ENCODE peak calls at places on chromosomes 13 and 19, in five cellular contexts. One of them, this sample, is unnamed.

GRCh38 chr13:105090244-105090643 is 1445.2 kb downstream of the EFNB2 start:
- DNase-seq in K562: no peak
- DNase-seq in HepG2: no peak
- DNase-seq in GM12878: no peak
- DNase-seq in H1: no peak
- DNase-seq in this sample: no peak

GRCh38 chr19:46601318-46602224 is at the start of gene CALM3:
- DNase-seq in K562: peak; percentile 63
- DNase-seq in HepG2: no peak
- DNase-seq in GM12878: no peak
- DNase-seq in H1: no peak
- DNase-seq in this sample: no peak

GRCh38 chr19:58560007-58560887 is 1.8 kb upstream of the UBE2M start:
- DNase-seq in K562: no peak
- DNase-seq in HepG2: no peak
- DNase-seq in H1: no peak
- DNase-seq in GM12878: no peak
- DNase-seq in this sample: no peak

GRCh38 chr13:51785592-51786424 is 18.2 kb downstream of the DHRS12 start:
- DNase-seq in GM12878: no peak
- DNase-seq in H1: no peak
- DNase-seq in K562: no peak
- DNase-seq in HepG2: no peak
- DNase-seq in this sample: no peak

GRCh38 chr19:51166846-51167490 is 24.9 kb downstream of the SIGLEC7 start:
- DNase-seq in HepG2: no peak
- DNase-seq in K562: no peak
- DNase-seq in GM12878: no peak
- DNase-seq in H1: no peak
- DNase-seq in this sample: no peak

GRCh38 chr19:6204212-6204611 is 68.7 kb downstream of the ACSBG2 start:
- DNase-seq in H1: no peak
- DNase-seq in HepG2: peak; percentile 65
- DNase-seq in GM12878: no peak
- DNase-seq in K562: no peak
- DNase-seq in this sample: no peak

GRCh38 chr19:1383014-1383310 is 745 bp upstream of the NDUFS7 start:
- DNase-seq in GM12878: no peak
- DNase-seq in K562: peak; percentile 87
- DNase-seq in H1: no peak
- DNase-seq in HepG2: no peak
- DNase-seq in this sample: no peak

GRCh38 chr13:112052213-112052612 is 14.7 kb upstream of the SOX1 start:
- DNase-seq in GM12878: no peak
- DNase-seq in HepG2: no peak
- DNase-seq in H1: no peak
- DNase-seq in K562: no peak
- DNase-seq in this sample: no peak

GRCh38 chr19:43464089-43464775 is 1.2 kb downstream of the LYPD3 start:
- DNase-seq in K562: peak; percentile 86
- DNase-seq in HepG2: no peak
- DNase-seq in H1: no peak
- DNase-seq in GM12878: no peak
- DNase-seq in this sample: peak; percentile 80

GRCh38 chr13:51397262-51397933 is 55.4 kb downstream of the INTS6 start:
- DNase-seq in HepG2: no peak
- DNase-seq in GM12878: no peak
- DNase-seq in H1: no peak
- DNase-seq in K562: no peak
- DNase-seq in this sample: no peak

GRCh38 chr13:40665061-40665753 is 1.2 kb downstream of the FOXO1 start:
- DNase-seq in H1: no peak
- DNase-seq in GM12878: no peak
- DNase-seq in K562: peak; percentile 47
- DNase-seq in HepG2: no peak
- DNase-seq in this sample: peak; percentile 36

GRCh38 chr19:45166723-45167252 is 6.0 kb upstream of the NKPD1 start:
- DNase-seq in HepG2: peak; percentile 76
- DNase-seq in GM12878: no peak
- DNase-seq in K562: no peak
- DNase-seq in H1: no peak
- DNase-seq in this sample: peak; percentile 42

GRCh38 chr19:51915324-51915867 is 10.6 kb upstream of the ZNF649 start:
- DNase-seq in H1: no peak
- DNase-seq in K562: no peak
- DNase-seq in GM12878: no peak
- DNase-seq in HepG2: no peak
- DNase-seq in this sample: no peak

GRCh38 chr13:51814825-51815650 is 11.1 kb upstream of the DHRS12 start:
- DNase-seq in K562: peak; percentile 49
- DNase-seq in GM12878: no peak
- DNase-seq in HepG2: peak; percentile 63
- DNase-seq in H1: no peak
- DNase-seq in this sample: peak; percentile 80

GRCh38 chr13:36875431-36875830 is 44.6 kb downstream of the SMAD9 start:
- DNase-seq in K562: no peak
- DNase-seq in H1: no peak
- DNase-seq in HepG2: no peak
- DNase-seq in GM12878: no peak
- DNase-seq in this sample: no peak

GRCh38 chr13:56020425-56020824 is 1120.3 kb upstream of the PRR20A start:
- DNase-seq in HepG2: no peak
- DNase-seq in K562: no peak
- DNase-seq in H1: no peak
- DNase-seq in GM12878: no peak
- DNase-seq in this sample: no peak

GRCh38 chr19:49896863-49897621 is at the start of gene IL4I1:
- DNase-seq in GM12878: peak; percentile 96
- DNase-seq in H1: no peak
- DNase-seq in HepG2: no peak
- DNase-seq in K562: no peak
- DNase-seq in this sample: no peak
- TF ChIP-seq ATF2 in GM12878: no peak
- TF ChIP-seq ATF2 in H1: no peak
- TF ChIP-seq ATF2 in HepG2: no peak
- TF ChIP-seq ATF2 in K562: no peak
- TF ChIP-seq ATF2 in this sample: no peak

GRCh38 chr19:7829561-7830271 is at the start of gene EVI5L:
- DNase-seq in K562: peak; percentile 98
- DNase-seq in H1: peak; percentile 99
- DNase-seq in GM12878: peak; percentile 100
- DNase-seq in HepG2: peak; percentile 99
- DNase-seq in this sample: peak; percentile 99
- TF ChIP-seq ATF2 in K562: no peak
- TF ChIP-seq ATF2 in H1: no peak
- TF ChIP-seq ATF2 in GM12878: no peak
- TF ChIP-seq ATF2 in HepG2: no peak
- TF ChIP-seq ATF2 in this sample: no peak

DNA sequence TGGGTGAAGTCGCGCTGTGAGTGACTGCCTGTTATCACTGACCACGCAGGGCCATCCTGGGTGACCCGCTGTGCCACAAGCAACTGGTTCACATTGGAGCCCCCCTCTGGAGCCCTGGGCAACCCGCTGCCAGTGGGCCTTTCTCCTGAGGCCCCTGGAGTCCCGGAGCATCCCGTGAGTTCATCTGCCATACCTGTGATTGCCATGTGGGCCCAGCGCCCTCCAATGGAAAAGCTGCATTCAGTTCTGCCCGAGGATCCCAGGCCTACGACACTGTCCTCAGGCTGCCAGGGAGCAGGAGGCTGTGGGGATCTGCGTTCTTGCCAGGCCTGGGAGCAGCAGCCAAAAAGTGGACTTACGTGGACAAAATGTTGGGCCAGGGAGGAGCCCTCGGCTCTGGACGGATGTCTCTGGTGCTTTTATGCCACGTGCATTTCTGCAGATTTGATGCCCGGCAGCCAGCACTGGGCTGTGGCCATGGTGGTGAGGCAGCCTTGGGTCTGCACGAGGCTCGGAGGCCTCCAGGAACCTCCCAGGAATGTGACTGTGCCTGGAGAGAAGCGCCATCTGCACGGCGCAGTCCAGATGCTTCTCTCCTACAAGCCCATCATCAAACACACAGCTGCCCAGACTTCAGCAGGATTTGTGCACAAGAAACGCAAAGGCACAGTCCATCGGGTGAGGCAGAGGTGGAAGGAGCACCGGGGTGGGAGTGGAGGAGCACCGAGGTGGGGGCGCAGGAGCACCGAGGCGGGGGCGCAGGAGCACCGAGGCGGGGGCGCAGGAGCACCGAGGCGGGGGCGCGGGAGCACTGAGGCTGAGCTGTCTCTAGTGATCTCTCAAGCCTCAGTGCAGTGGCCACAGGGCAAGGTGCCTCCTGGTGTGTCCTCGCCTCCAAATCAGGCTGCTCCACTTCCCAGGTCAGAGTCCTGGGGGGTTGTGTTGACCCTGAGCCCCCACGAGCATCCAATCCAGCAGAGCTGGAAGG is 44.0 kb downstream of the C13orf46 start:
- DNase-seq in GM12878: no peak
- DNase-seq in HepG2: no peak
- DNase-seq in H1: no peak
- DNase-seq in K562: no peak
- DNase-seq in this sample: peak; percentile 31
- TF ChIP-seq ATF2 in GM12878: no peak
- TF ChIP-seq ATF2 in HepG2: no peak
- TF ChIP-seq ATF2 in H1: no peak
- TF ChIP-seq ATF2 in K562: no peak
- TF ChIP-seq ATF2 in this sample: no peak

DNA sequence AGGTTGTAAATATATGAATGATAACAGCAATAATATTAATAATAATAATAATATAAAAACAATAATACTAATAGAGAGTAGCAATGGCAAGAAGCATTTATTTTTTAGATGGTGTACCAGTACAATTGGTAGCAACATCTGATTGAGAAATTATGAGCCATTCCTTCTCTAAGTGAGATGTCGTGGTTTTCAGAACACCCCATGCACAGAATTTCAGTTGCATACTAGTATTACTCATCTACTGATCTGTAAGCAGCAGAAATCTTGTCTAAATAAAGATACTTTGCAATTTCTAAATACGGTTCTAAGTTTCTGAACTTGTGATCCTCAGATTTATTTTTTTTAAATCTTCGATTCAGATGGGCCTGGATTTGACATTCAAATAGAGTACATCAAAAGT is 788.0 kb upstream of the ATXN8OS start:
- DNase-seq in H1: no peak
- DNase-seq in HepG2: no peak
- DNase-seq in GM12878: no peak
- DNase-seq in K562: no peak
- DNase-seq in this sample: no peak
- TF ChIP-seq ATF2 in H1: no peak
- TF ChIP-seq ATF2 in HepG2: no peak
- TF ChIP-seq ATF2 in GM12878: no peak
- TF ChIP-seq ATF2 in K562: no peak
- TF ChIP-seq ATF2 in this sample: no peak

GRCh38 chr13:41905600-41906254 is 55.2 kb downstream of the VWA8 start:
- DNase-seq in H1: no peak
- DNase-seq in GM12878: no peak
- DNase-seq in K562: no peak
- DNase-seq in HepG2: peak; percentile 28
- DNase-seq in this sample: no peak

GRCh38 chr13:41897126-41897525 is 63.8 kb downstream of the VWA8 start:
- DNase-seq in GM12878: no peak
- DNase-seq in K562: no peak
- DNase-seq in HepG2: no peak
- DNase-seq in H1: no peak
- DNase-seq in this sample: no peak

DNA sequence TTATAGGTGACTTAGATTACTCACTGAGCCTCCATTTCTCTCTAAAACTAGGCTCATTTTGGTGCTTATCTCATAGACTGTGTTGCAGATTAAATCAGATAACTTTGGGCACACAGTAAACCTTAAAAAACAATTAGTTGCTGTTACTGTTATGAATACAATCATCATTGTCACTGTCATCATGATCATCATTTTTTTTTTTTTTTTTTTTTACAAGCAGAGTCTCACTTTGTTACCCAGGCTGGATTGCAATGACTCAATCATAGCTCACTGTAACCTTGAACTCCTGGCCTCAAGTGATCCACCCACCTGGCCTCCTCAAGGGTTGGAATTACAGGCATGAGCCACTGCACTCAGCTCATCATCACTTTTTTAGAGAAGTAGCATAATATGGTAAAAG is 60.0 kb downstream of the VWA8 start:
- DNase-seq in H1: no peak
- DNase-seq in GM12878: no peak
- DNase-seq in HepG2: peak; percentile 73
- DNase-seq in K562: no peak
- DNase-seq in this sample: no peak
- TF ChIP-seq ATF2 in H1: no peak
- TF ChIP-seq ATF2 in GM12878: no peak
- TF ChIP-seq ATF2 in HepG2: no peak
- TF ChIP-seq ATF2 in K562: no peak
- TF ChIP-seq ATF2 in this sample: no peak

GRCh38 chr13:20525144-20525600 is 485 bp downstream of the CRYL1 start:
- DNase-seq in HepG2: peak; percentile 15
- DNase-seq in K562: peak; percentile 17
- DNase-seq in H1: no peak
- DNase-seq in GM12878: no peak
- DNase-seq in this sample: peak; percentile 39
- TF ChIP-seq ATF2 in HepG2: no peak
- TF ChIP-seq ATF2 in K562: no peak
- TF ChIP-seq ATF2 in H1: no peak
- TF ChIP-seq ATF2 in GM12878: no peak
- TF ChIP-seq ATF2 in this sample: no peak

GRCh38 chr13:38590796-38591507 is 95.9 kb upstream of the FREM2 start:
- DNase-seq in K562: no peak
- DNase-seq in H1: no peak
- DNase-seq in GM12878: no peak
- DNase-seq in HepG2: no peak
- DNase-seq in this sample: no peak

GRCh38 chr13:38590230-38590629 is 96.6 kb upstream of the FREM2 start:
- DNase-seq in HepG2: no peak
- DNase-seq in K562: no peak
- DNase-seq in H1: no peak
- DNase-seq in GM12878: no peak
- DNase-seq in this sample: no peak
- TF ChIP-seq ATF2 in HepG2: no peak
- TF ChIP-seq ATF2 in K562: no peak
- TF ChIP-seq ATF2 in H1: no peak
- TF ChIP-seq ATF2 in GM12878: no peak
- TF ChIP-seq ATF2 in this sample: no peak

GRCh38 chr19:41264581-41265375 is 606 bp downstream of the HNRNPUL1 start:
- DNase-seq in HepG2: peak; percentile 46
- DNase-seq in K562: peak; percentile 74
- DNase-seq in H1: no peak
- DNase-seq in GM12878: no peak
- DNase-seq in this sample: peak; percentile 46
- TF ChIP-seq ATF2 in HepG2: no peak
- TF ChIP-seq ATF2 in K562: peak; percentile 52
- TF ChIP-seq ATF2 in H1: no peak
- TF ChIP-seq ATF2 in GM12878: no peak
- TF ChIP-seq ATF2 in this sample: no peak

This sample was measured in WTC11.